ENCODE peak calls at places on chromosomes 16 and 17, in nine cellular contexts. One of them, this sample, is unnamed.

GRCh38 chr17:27354491-27355081 is 60.7 kb downstream of the WSB1 start:
- DNase-seq in cardiac muscle cell: no peak
- DNase-seq in H9: no peak
- DNase-seq in stomach: no peak
- DNase-seq in thoracic aorta: no peak
- DNase-seq in Calu3: peak
- DNase-seq in neural crest cell: no peak
- DNase-seq in esophagus squamous epithelium: no peak
- DNase-seq in Panc1: no peak
- DNase-seq in this sample: no peak

GRCh38 chr17:31819578-31819977 is 39.5 kb downstream of the COPRS start:
- DNase-seq in Panc1: no peak
- DNase-seq in neural crest cell: no peak
- DNase-seq in thoracic aorta: no peak
- DNase-seq in cardiac muscle cell: no peak
- DNase-seq in esophagus squamous epithelium: no peak
- DNase-seq in H9: no peak
- DNase-seq in stomach: no peak
- DNase-seq in Calu3: no peak
- DNase-seq in this sample: no peak

GRCh38 chr16:65789148-65789545 is 577.3 kb upstream of the CDH5 start:
- DNase-seq in thoracic aorta: no peak
- DNase-seq in cardiac muscle cell: no peak
- DNase-seq in stomach: no peak
- DNase-seq in neural crest cell: no peak
- DNase-seq in H9: no peak
- DNase-seq in Calu3: no peak
- DNase-seq in Panc1: no peak
- DNase-seq in esophagus squamous epithelium: no peak
- DNase-seq in this sample: no peak

GRCh38 chr16:14300631-14301149 is 229.6 kb downstream of the MRTFB start:
- DNase-seq in stomach: peak
- DNase-seq in cardiac muscle cell: peak
- DNase-seq in Panc1: peak
- DNase-seq in neural crest cell: no peak
- DNase-seq in esophagus squamous epithelium: no peak
- DNase-seq in H9: peak
- DNase-seq in Calu3: peak
- DNase-seq in thoracic aorta: peak
- DNase-seq in this sample: peak

GRCh38 chr17:76179496-76180467 is 38.7 kb upstream of the FOXJ1 start:
- DNase-seq in cardiac muscle cell: no peak
- DNase-seq in Calu3: no peak
- DNase-seq in esophagus squamous epithelium: no peak
- DNase-seq in H9: no peak
- DNase-seq in stomach: no peak
- DNase-seq in Panc1: no peak
- DNase-seq in neural crest cell: no peak
- DNase-seq in thoracic aorta: no peak
- DNase-seq in this sample: no peak

GRCh38 chr17:65078441-65079160 is 22.1 kb upstream of the GNA13 start:
- DNase-seq in Calu3: no peak
- DNase-seq in Panc1: no peak
- DNase-seq in stomach: peak
- DNase-seq in H9: no peak
- DNase-seq in neural crest cell: no peak
- DNase-seq in cardiac muscle cell: no peak
- DNase-seq in esophagus squamous epithelium: no peak
- DNase-seq in thoracic aorta: no peak
- DNase-seq in this sample: no peak

GRCh38 chr16:16042076-16042475 is 92.7 kb downstream of the ABCC1 start:
- DNase-seq in H9: no peak
- DNase-seq in neural crest cell: no peak
- DNase-seq in cardiac muscle cell: peak
- DNase-seq in esophagus squamous epithelium: no peak
- DNase-seq in stomach: peak
- DNase-seq in Panc1: no peak
- DNase-seq in Calu3: no peak
- DNase-seq in thoracic aorta: peak
- DNase-seq in this sample: no peak

GRCh38 chr17:6241381-6241780 is 171.2 kb downstream of the WSCD1 start:
- DNase-seq in thoracic aorta: no peak
- DNase-seq in Panc1: no peak
- DNase-seq in esophagus squamous epithelium: no peak
- DNase-seq in neural crest cell: no peak
- DNase-seq in stomach: no peak
- DNase-seq in cardiac muscle cell: no peak
- DNase-seq in H9: peak
- DNase-seq in Calu3: no peak
- DNase-seq in this sample: no peak

GRCh38 chr16:67662653-67663010 is 1.9 kb downstream of the PARD6A start:
- DNase-seq in stomach: no peak
- DNase-seq in neural crest cell: no peak
- DNase-seq in Panc1: no peak
- DNase-seq in cardiac muscle cell: no peak
- DNase-seq in esophagus squamous epithelium: no peak
- DNase-seq in Calu3: no peak
- DNase-seq in H9: no peak
- DNase-seq in thoracic aorta: no peak
- DNase-seq in this sample: no peak

GRCh38 chr16:67664258-67664657 is 2.3 kb downstream of the ENKD1 start:
- DNase-seq in Calu3: no peak
- DNase-seq in cardiac muscle cell: no peak
- DNase-seq in thoracic aorta: no peak
- DNase-seq in H9: no peak
- DNase-seq in stomach: no peak
- DNase-seq in Panc1: no peak
- DNase-seq in neural crest cell: no peak
- DNase-seq in esophagus squamous epithelium: no peak
- DNase-seq in this sample: no peak

GRCh38 chr16:67661864-67662652 is 1.3 kb downstream of the PARD6A start:
- DNase-seq in Panc1: no peak
- DNase-seq in stomach: no peak
- DNase-seq in esophagus squamous epithelium: no peak
- DNase-seq in H9: no peak
- DNase-seq in cardiac muscle cell: no peak
- DNase-seq in thoracic aorta: no peak
- DNase-seq in neural crest cell: no peak
- DNase-seq in Calu3: no peak
- DNase-seq in this sample: no peak

GRCh38 chr16:67663877-67664222 is 2.7 kb downstream of the ENKD1 start:
- DNase-seq in Calu3: no peak
- DNase-seq in Panc1: no peak
- DNase-seq in H9: no peak
- DNase-seq in cardiac muscle cell: no peak
- DNase-seq in neural crest cell: no peak
- DNase-seq in esophagus squamous epithelium: no peak
- DNase-seq in thoracic aorta: no peak
- DNase-seq in stomach: no peak
- DNase-seq in this sample: no peak

GRCh38 chr16:67663151-67663876 is 2.6 kb downstream of the PARD6A start:
- DNase-seq in stomach: no peak
- DNase-seq in Panc1: no peak
- DNase-seq in cardiac muscle cell: no peak
- DNase-seq in H9: peak
- DNase-seq in neural crest cell: no peak
- DNase-seq in esophagus squamous epithelium: no peak
- DNase-seq in Calu3: peak
- DNase-seq in thoracic aorta: no peak
- DNase-seq in this sample: no peak
- TF ChIP-seq CTCF in stomach: no peak
- TF ChIP-seq CTCF in Panc1: peak
- TF ChIP-seq CTCF in cardiac muscle cell: peak
- TF ChIP-seq CTCF in H9: peak
- TF ChIP-seq CTCF in neural crest cell: peak
- TF ChIP-seq CTCF in esophagus squamous epithelium: peak
- TF ChIP-seq CTCF in Calu3: no peak
- TF ChIP-seq CTCF in thoracic aorta: no peak
- TF ChIP-seq CTCF in this sample: no peak

DNA sequence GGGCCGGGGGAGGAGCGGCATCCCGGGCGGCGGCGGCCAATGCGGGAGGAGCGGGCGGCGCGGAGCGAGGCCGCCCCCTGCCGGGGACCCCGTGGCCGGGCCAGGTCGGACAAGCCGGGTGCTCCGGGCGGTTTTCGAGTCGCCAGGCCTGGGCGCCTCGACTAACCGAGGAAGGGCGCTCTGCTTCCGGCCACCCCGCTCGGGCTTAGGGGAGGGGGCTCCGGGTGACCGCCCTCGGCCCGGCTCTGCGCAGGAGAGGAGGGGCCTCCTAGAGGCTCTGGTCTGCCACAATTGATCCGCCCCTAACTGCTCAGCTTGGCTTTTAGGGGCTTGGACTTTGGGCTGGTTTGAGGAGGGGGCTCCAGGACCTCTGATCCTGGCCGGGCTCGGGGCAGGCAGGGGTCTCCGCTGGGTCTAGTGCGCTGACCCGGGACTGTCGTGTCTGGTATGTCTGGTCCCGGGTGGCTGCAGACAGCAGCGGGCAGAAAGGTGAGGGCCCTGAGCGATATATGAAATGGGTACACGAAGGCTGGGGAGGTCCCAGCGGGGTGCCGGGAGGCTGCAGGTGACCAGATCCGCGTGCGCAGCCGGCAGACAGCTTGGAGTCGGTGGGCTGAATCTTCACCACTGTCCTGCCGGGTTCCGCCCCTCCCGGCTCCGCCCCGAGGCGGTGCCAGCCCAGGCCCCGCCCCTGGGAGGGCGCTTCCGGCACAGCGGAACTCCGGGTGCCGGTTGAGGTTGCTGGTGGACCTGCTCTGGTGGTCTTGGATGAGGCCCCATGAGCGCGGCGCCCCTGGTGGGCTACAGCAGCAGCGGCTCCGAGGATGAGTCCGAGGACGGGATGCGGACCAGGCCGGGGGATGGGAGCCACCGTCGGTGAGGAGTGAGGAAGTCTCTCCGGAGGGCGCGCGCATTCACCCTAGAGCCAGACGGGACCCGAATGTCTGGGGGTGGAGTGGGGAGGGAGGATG is at the start of gene USB1:
- DNase-seq in H9: peak
- DNase-seq in Calu3: peak
- DNase-seq in stomach: peak
- DNase-seq in Panc1: peak
- DNase-seq in thoracic aorta: no peak
- DNase-seq in cardiac muscle cell: peak
- DNase-seq in neural crest cell: peak
- DNase-seq in esophagus squamous epithelium: no peak
- DNase-seq in this sample: peak
- TF ChIP-seq CTCF in H9: peak
- TF ChIP-seq CTCF in Calu3: peak
- TF ChIP-seq CTCF in stomach: no peak
- TF ChIP-seq CTCF in Panc1: peak
- TF ChIP-seq CTCF in thoracic aorta: peak
- TF ChIP-seq CTCF in cardiac muscle cell: peak
- TF ChIP-seq CTCF in neural crest cell: peak
- TF ChIP-seq CTCF in esophagus squamous epithelium: peak
- TF ChIP-seq CTCF in this sample: peak

GRCh38 chr16:57013902-57014301 is 24.5 kb downstream of the NLRC5 start:
- DNase-seq in Panc1: no peak
- DNase-seq in thoracic aorta: no peak
- DNase-seq in esophagus squamous epithelium: no peak
- DNase-seq in H9: no peak
- DNase-seq in cardiac muscle cell: no peak
- DNase-seq in neural crest cell: no peak
- DNase-seq in Calu3: no peak
- DNase-seq in stomach: no peak
- DNase-seq in this sample: no peak

GRCh38 chr16:57013268-57013667 is 23.9 kb downstream of the NLRC5 start:
- DNase-seq in Calu3: no peak
- DNase-seq in H9: no peak
- DNase-seq in neural crest cell: no peak
- DNase-seq in cardiac muscle cell: no peak
- DNase-seq in thoracic aorta: no peak
- DNase-seq in stomach: no peak
- DNase-seq in esophagus squamous epithelium: no peak
- DNase-seq in Panc1: no peak
- DNase-seq in this sample: no peak

GRCh38 chr16:57009641-57010170 is 20.3 kb downstream of the NLRC5 start:
- DNase-seq in stomach: no peak
- DNase-seq in cardiac muscle cell: no peak
- DNase-seq in neural crest cell: no peak
- DNase-seq in H9: no peak
- DNase-seq in Calu3: no peak
- DNase-seq in Panc1: no peak
- DNase-seq in esophagus squamous epithelium: no peak
- DNase-seq in thoracic aorta: no peak
- DNase-seq in this sample: no peak

GRCh38 chr16:57008440-57008839 is 19.1 kb downstream of the NLRC5 start:
- DNase-seq in Panc1: no peak
- DNase-seq in Calu3: no peak
- DNase-seq in stomach: no peak
- DNase-seq in thoracic aorta: no peak
- DNase-seq in esophagus squamous epithelium: no peak
- DNase-seq in neural crest cell: no peak
- DNase-seq in cardiac muscle cell: no peak
- DNase-seq in H9: no peak
- DNase-seq in this sample: no peak

DNA sequence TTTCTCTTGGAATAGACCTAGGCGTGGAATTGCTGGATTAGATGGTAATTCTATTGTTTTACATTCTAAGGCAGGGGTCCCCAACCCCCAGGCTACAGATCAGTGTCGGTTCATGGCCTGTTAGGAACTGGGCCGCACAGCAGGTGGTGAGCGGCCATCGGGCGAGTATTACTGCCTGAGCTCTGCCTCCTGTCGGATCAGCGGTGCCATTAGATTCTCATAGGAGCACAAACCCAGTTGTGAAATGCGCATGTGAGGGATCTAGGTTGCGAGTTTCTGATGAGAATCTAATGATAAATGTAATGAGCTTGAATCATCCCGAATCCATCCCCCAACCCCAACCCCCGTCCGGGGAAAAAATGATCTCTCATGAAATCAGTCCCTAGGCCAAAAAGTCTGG is 23.0 kb downstream of the NLRC5 start:
- DNase-seq in Calu3: no peak
- DNase-seq in stomach: no peak
- DNase-seq in cardiac muscle cell: no peak
- DNase-seq in neural crest cell: no peak
- DNase-seq in H9: no peak
- DNase-seq in Panc1: no peak
- DNase-seq in esophagus squamous epithelium: no peak
- DNase-seq in thoracic aorta: no peak
- DNase-seq in this sample: no peak
- TF ChIP-seq CTCF in Calu3: no peak
- TF ChIP-seq CTCF in stomach: no peak
- TF ChIP-seq CTCF in cardiac muscle cell: no peak
- TF ChIP-seq CTCF in neural crest cell: no peak
- TF ChIP-seq CTCF in H9: peak
- TF ChIP-seq CTCF in Panc1: no peak
- TF ChIP-seq CTCF in esophagus squamous epithelium: no peak
- TF ChIP-seq CTCF in thoracic aorta: no peak
- TF ChIP-seq CTCF in this sample: no peak

DNA sequence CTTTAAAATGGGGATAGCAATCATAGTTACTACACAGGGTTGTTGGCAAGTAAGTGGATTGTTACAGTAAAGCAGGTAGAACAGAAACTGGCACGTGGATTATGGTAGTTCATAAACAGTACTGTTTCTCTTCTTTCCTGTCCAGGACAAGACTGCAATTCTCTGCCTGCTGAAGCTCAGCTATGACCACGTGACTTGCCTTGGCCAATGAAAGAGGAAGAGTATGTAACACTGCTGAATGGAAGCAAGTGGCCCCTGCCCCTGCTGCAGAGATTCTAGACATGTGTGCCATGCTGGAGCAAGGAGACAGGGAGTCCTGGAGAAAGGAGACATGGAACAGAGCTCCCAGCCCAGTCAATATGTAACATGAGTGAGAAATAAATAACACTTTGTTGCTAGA is 66.6 kb upstream of the TOX3 start:
- DNase-seq in H9: no peak
- DNase-seq in Panc1: no peak
- DNase-seq in esophagus squamous epithelium: no peak
- DNase-seq in Calu3: no peak
- DNase-seq in cardiac muscle cell: no peak
- DNase-seq in thoracic aorta: no peak
- DNase-seq in stomach: no peak
- DNase-seq in neural crest cell: no peak
- DNase-seq in this sample: no peak
- TF ChIP-seq CTCF in H9: no peak
- TF ChIP-seq CTCF in Panc1: no peak
- TF ChIP-seq CTCF in esophagus squamous epithelium: no peak
- TF ChIP-seq CTCF in Calu3: no peak
- TF ChIP-seq CTCF in cardiac muscle cell: no peak
- TF ChIP-seq CTCF in thoracic aorta: no peak
- TF ChIP-seq CTCF in stomach: no peak
- TF ChIP-seq CTCF in neural crest cell: no peak
- TF ChIP-seq CTCF in this sample: no peak